ENCODE peak calls at places on chromosomes 4 and X, in eight cellular contexts. W is cardiac muscle cell; U is HEK293T; O is activated CD8-positive, alpha-beta memory T cell treated with anti-CD3 and anti-CD28 coated beads for 48 hours; B is iris pigment epithelial cell; I is D341Med; C is NCI-H2081; G is astrocyte of the spinal cord. E is an unnamed sample.

GRCh38 chr4:117093581-117093980 is 8.2 kb upstream of the TRAM1L1 start:
- DNase-seq in W (no peak), U (no peak), O (no peak), B (no peak), I (no peak), C (no peak), G (peak), E (peak)

GRCh38 chr4:185859106-185859505 is 47.1 kb upstream of the SORBS2 start:
- DNase-seq in W (peak), U (no peak), O (no peak), B (peak), I (peak), C (no peak), G (peak), E (no peak)

GRCh38 chrX:135416546-135416945 is 5.2 kb upstream of the SMIM10L2A start:
- DNase-seq in W (no peak), U (no peak), O (no peak), B (no peak), I (no peak), C (no peak), G (no peak), E (peak)

GRCh38 chrX:111467896-111468295 is 43.5 kb upstream of the SERTM2 start:
- DNase-seq in W (no peak), U (no peak), O (no peak), B (no peak), I (no peak), C (no peak), G (no peak), E (no peak)

GRCh38 chr4:108031427-108032083 is 41.9 kb downstream of the HADH start:
- DNase-seq in W (no peak), U (no peak), O (no peak), B (peak), I (no peak), C (no peak), G (no peak), E (peak)

GRCh38 chr4:81052119-81053068 is 21.9 kb downstream of the BMP3 start:
- DNase-seq in W (peak), U (peak), O (no peak), B (peak), I (peak), C (peak), G (peak), E (peak)

GRCh38 chr4:2066571-2067445 is 7.7 kb downstream of the NAT8L start:
- DNase-seq in W (no peak), U (no peak), O (no peak), B (no peak), I (no peak), C (no peak), G (no peak), E (no peak)

GRCh38 chrX:13293700-13294099 is 26.2 kb downstream of the ATXN3L start:
- DNase-seq in W (no peak), U (peak), O (no peak), B (no peak), I (no peak), C (peak), G (no peak), E (peak)

GRCh38 chr4:154928640-154929257 is 147.7 kb downstream of the RBM46 start:
- DNase-seq in W (peak), U (peak), O (no peak), B (peak), I (peak), C (no peak), G (peak), E (peak)

GRCh38 chr4:144449623-144450022 is 196.3 kb upstream of the HHIP start:
- DNase-seq in W (peak), U (no peak), O (no peak), B (no peak), I (no peak), C (no peak), G (no peak), E (peak)

GRCh38 chr4:177093964-177094363 is 215.7 kb upstream of the NEIL3 start:
- DNase-seq in W (peak), U (no peak), O (no peak), B (no peak), I (no peak), C (no peak), G (no peak), E (peak)

GRCh38 chrX:55710701-55711100 is 6.8 kb upstream of the RRAGB start:
- DNase-seq in W (peak), U (no peak), O (no peak), B (peak), I (no peak), C (no peak), G (peak), E (peak)

GRCh38 chr4:36187723-36188333 is 56.5 kb downstream of the ARAP2 start:
- DNase-seq in W (peak), U (peak), O (no peak), B (peak), I (peak), C (peak), G (peak), E (peak)

E was measured in M059J.